ENCODE peak calls at places on chromosomes 1 and 21, in five cellular contexts. B, A, J, F and E are unnamed samples.

GRCh38 chr1:182617734-182618288 is 13.6 kb upstream of the RGS16 start:
- DNase-seq in A (peak; percentile 57), F (no peak), J (no peak), B (no peak), E (no peak)

GRCh38 chr1:40762144-40762923 is 21.3 kb upstream of the KCNQ4 start:
- DNase-seq in A (no peak), F (no peak), B (no peak), J (no peak), E (no peak)

GRCh38 chr1:10598088-10598712 is 123.5 kb downstream of the PEX14 start:
- DNase-seq in J (no peak), B (no peak), F (no peak), A (no peak), E (no peak)

GRCh38 chr1:156492591-156493080 is 7.9 kb downstream of the MEF2D start:
- DNase-seq in A (no peak), F (peak; percentile 74), J (no peak), B (no peak), E (peak; percentile 82)

GRCh38 chr21:33414068-33414467 is 10.9 kb downstream of the IFNGR2 start:
- DNase-seq in F (no peak), B (no peak), J (no peak), A (no peak), E (no peak)

GRCh38 chr1:228015276-228016180 is 8.7 kb downstream of the WNT3A start:
- DNase-seq in F (no peak), J (peak; percentile 87), B (no peak), A (peak; percentile 57), E (no peak)

GRCh38 chr1:156420209-156421061 is 51.4 kb downstream of the RHBG start:
- DNase-seq in A (no peak), J (no peak), B (peak; percentile 31), F (no peak), E (peak; percentile 50)

GRCh38 chr1:53473463-53473862 is 14.3 kb downstream of the DMRTB1 start:
- DNase-seq in A (no peak), B (no peak), F (no peak), J (peak; percentile 28), E (no peak)

GRCh38 chr1:74504125-74505065 is 8.0 kb downstream of the LRRC53 start:
- DNase-seq in B (peak; percentile 9), F (peak; percentile 1), J (peak; percentile 43), A (peak; percentile 44), E (peak; percentile 47)

GRCh38 chr21:45539796-45540600 is 2.2 kb downstream of the SLC19A1 start:
- DNase-seq in B (no peak), F (no peak), A (no peak), J (no peak), E (no peak)

GRCh38 chr1:44405041-44405803 is at the start of gene RNF220:
- DNase-seq in J (peak; percentile 72), A (peak; percentile 76), F (no peak), B (peak; percentile 8), E (peak; percentile 44)

GRCh38 chr1:221532071-221532755 is 209.7 kb downstream of the DUSP10 start:
- DNase-seq in B (no peak), A (peak; percentile 10), J (no peak), F (no peak), E (no peak)

GRCh38 chr1:199226163-199226562 is 587.3 kb downstream of the PTPRC start:
- DNase-seq in A (peak; percentile 74), F (no peak), B (peak; percentile 26), J (peak; percentile 78), E (no peak)

GRCh38 chr1:156801409-156802121 is 15.1 kb downstream of the SH2D2A start:
- DNase-seq in F (peak; percentile 64), A (peak; percentile 90), B (no peak), J (peak; percentile 54), E (no peak)

GRCh38 chr1:44239337-44239960 is 26.2 kb downstream of the DMAP1 start:
- DNase-seq in A (peak; percentile 29), F (no peak), J (peak; percentile 81), B (no peak), E (no peak)

GRCh38 chr1:229874150-229874549 is 192.9 kb upstream of the GALNT2 start:
- DNase-seq in J (no peak), B (no peak), A (peak; percentile 34), F (no peak), E (no peak)

GRCh38 chr1:39988618-39989343 is 33.8 kb downstream of the MFSD2A start:
- DNase-seq in A (peak; percentile 16), J (no peak), B (no peak), F (no peak), E (no peak)

GRCh38 chr21:18810136-18810535 is 406.6 kb upstream of the TMPRSS15 start:
- DNase-seq in J (no peak), F (no peak), B (no peak), A (no peak), E (no peak)

GRCh38 chr1:18743233-18743632 is 112.6 kb downstream of the PAX7 start:
- DNase-seq in A (no peak), F (no peak), B (no peak), J (no peak), E (no peak)

GRCh38 chr1:178501705-178502329 is 5.1 kb upstream of the CLEC20A start:
- DNase-seq in A (peak; percentile 46), B (peak; percentile 31), J (peak; percentile 70), F (no peak), E (peak; percentile 65)

GRCh38 chr1:248421384-248421783 is 18.5 kb downstream of the OR2T1 start:
- DNase-seq in B (no peak), J (peak; percentile 0), A (peak; percentile 3), F (no peak), E (no peak)

GRCh38 chr1:156676820-156677615 is at the start of gene NES:
- DNase-seq in J (peak; percentile 68), F (no peak), B (no peak), A (peak; percentile 60), E (no peak)

GRCh38 chr1:71089536-71090270 is 8.9 kb upstream of the ZRANB2 start:
- DNase-seq in J (peak; percentile 65), A (peak; percentile 83), F (no peak), B (no peak), E (no peak)

GRCh38 chr1:225845633-225846259 is 35.8 kb downstream of the EPHX1 start:
- DNase-seq in A (peak; percentile 67), F (no peak), J (peak; percentile 68), B (no peak), E (peak; percentile 72)

GRCh38 chr1:42937141-42937696 is 21.4 kb downstream of the SLC2A1 start:
- DNase-seq in F (peak; percentile 51), B (no peak), A (peak; percentile 66), J (peak; percentile 72), E (peak; percentile 77)

GRCh38 chr1:218424528-218424927 is 79.4 kb downstream of the TGFB2 start:
- DNase-seq in A (peak; percentile 73), F (no peak), B (no peak), J (no peak), E (no peak)

GRCh38 chr21:17901458-17902092 is 82.4 kb upstream of the C21orf91 start:
- DNase-seq in B (no peak), J (no peak), A (peak; percentile 35), F (no peak), E (no peak)

GRCh38 chr1:101509370-101509769 is 272.6 kb downstream of the S1PR1 start:
- DNase-seq in J (no peak), B (no peak), A (no peak), F (no peak), E (no peak)

GRCh38 chr21:37225440-37225839 is 41.7 kb downstream of the VPS26C start:
- DNase-seq in F (peak; percentile 91), A (no peak), J (no peak), B (peak; percentile 52), E (peak; percentile 32)

GRCh38 chr1:18955442-18956188 is 861 bp downstream of the IFFO2 start:
- DNase-seq in A (no peak), F (no peak), B (peak; percentile 44), J (peak; percentile 40), E (peak; percentile 40)

GRCh38 chr1:8661185-8662110 is 156.0 kb downstream of the RERE start:
- DNase-seq in F (no peak), B (no peak), J (peak; percentile 95), A (peak; percentile 90), E (no peak)

GRCh38 chr1:10685851-10686403 is 110.5 kb downstream of the CASZ1 start:
- DNase-seq in A (peak; percentile 62), B (no peak), J (no peak), F (no peak), E (no peak)

GRCh38 chr1:159040206-159040605 is 30.5 kb downstream of the IFI16 start:
- DNase-seq in A (peak; percentile 88), B (no peak), F (no peak), J (peak; percentile 74), E (no peak)

GRCh38 chr1:50970927-50971582 is 1.0 kb downstream of the CDKN2C start:
- DNase-seq in J (peak; percentile 30), F (no peak), A (no peak), B (no peak), E (no peak)

GRCh38 chr1:168328965-168329364 is 48.3 kb downstream of the TBX19 start:
- DNase-seq in F (no peak), B (no peak), J (no peak), A (no peak), E (no peak)

GRCh38 chr1:12570291-12570690 is 47.7 kb downstream of the DHRS3 start:
- DNase-seq in B (no peak), F (no peak), J (no peak), A (no peak), E (no peak)